ENCODE peak calls at places on chromosomes 13 and 19, in six cellular contexts. C is SK-N-SH, K is GM23248, I is OCI-LY7, B is PC-3, V is hepatocyte. H is an unnamed sample.

GRCh38 chr13:48662226-48662625 is 8.5 kb downstream of the CYSLTR2 start:
- DNase-seq in C (no peak), K (no peak), I (no peak), B (no peak), V (no peak), H (no peak)

GRCh38 chr19:4304509-4305252 is at the start of gene FSD1:
- DNase-seq in C (peak; percentile 99), K (peak; percentile 81), I (peak; percentile 77), B (peak; percentile 56), V (peak; percentile 71), H (peak; percentile 92)

GRCh38 chr19:45471116-45471865 is 3.5 kb downstream of the FOSB start:
- DNase-seq in C (no peak), K (peak; percentile 31), I (no peak), B (no peak), V (peak; percentile 14), H (no peak)

GRCh38 chr19:6676288-6676687 is 6.3 kb upstream of the TNFSF14 start:
- DNase-seq in C (no peak), K (no peak), I (no peak), B (no peak), V (no peak), H (no peak)

GRCh38 chr13:27374650-27375049 is 49.8 kb upstream of the GTF3A start:
- DNase-seq in C (peak; percentile 75), K (peak; percentile 96), I (peak; percentile 68), B (peak; percentile 89), V (peak; percentile 91), H (peak; percentile 81)

GRCh38 chr13:102197193-102197592 is 204.7 kb downstream of the FGF14 start:
- DNase-seq in C (no peak), K (peak; percentile 14), I (no peak), B (peak; percentile 28), V (no peak), H (peak; percentile 28)

GRCh38 chr13:100510208-100510997 is 78.2 kb downstream of the GGACT start:
- DNase-seq in C (peak; percentile 77), K (no peak), I (no peak), B (no peak), V (no peak), H (peak; percentile 50)

GRCh38 chr19:17497149-17497798 is 14.2 kb upstream of the PGLS start:
- DNase-seq in C (peak; percentile 12), K (no peak), I (no peak), B (no peak), V (no peak), H (no peak)

GRCh38 chr13:100240109-100240779 is 151.4 kb downstream of the PCCA start:
- DNase-seq in C (no peak), K (no peak), I (no peak), B (peak; percentile 5), V (no peak), H (peak; percentile 18)

GRCh38 chr13:89097994-89098393 is 1426.8 kb downstream of the SLITRK5 start:
- DNase-seq in C (no peak), K (no peak), I (no peak), B (no peak), V (no peak), H (no peak)

GRCh38 chr19:4229179-4229931 is at the start of gene EBI3:
- DNase-seq in C (no peak), K (peak; percentile 45), I (no peak), B (no peak), V (peak; percentile 74), H (no peak)

GRCh38 chr19:55270172-55270942 is 9.6 kb downstream of the HSPBP1 start:
- DNase-seq in C (no peak), K (no peak), I (no peak), B (no peak), V (no peak), H (no peak)

GRCh38 chr13:19089315-19089714 is 92.3 kb downstream of the TUBA3C start:
- DNase-seq in C (peak; percentile 39), K (no peak), I (no peak), B (peak; percentile 4), V (no peak), H (no peak)

GRCh38 chr19:48342841-48343540 is 17.6 kb downstream of the EMP3 start:
- DNase-seq in C (no peak), K (peak; percentile 74), I (no peak), B (peak; percentile 45), V (no peak), H (no peak)

GRCh38 chr19:18239303-18239702 is 13.1 kb upstream of the PDE4C start:
- DNase-seq in C (no peak), K (peak; percentile 56), I (no peak), B (no peak), V (no peak), H (peak; percentile 46)

GRCh38 chr19:18274776-18275356 is 614 bp upstream of the IQCN start:
- DNase-seq in C (no peak), K (peak; percentile 96), I (no peak), B (peak; percentile 89), V (peak; percentile 90), H (no peak)

GRCh38 chr13:89695343-89696257 is 1651.9 kb upstream of the MIR17HG start:
- DNase-seq in C (peak; percentile 42), K (peak; percentile 41), I (peak; percentile 39), B (peak; percentile 75), V (peak; percentile 65), H (peak; percentile 60)

GRCh38 chr19:2782357-2782935 is 627 bp downstream of the SGTA start:
- DNase-seq in C (no peak), K (peak; percentile 45), I (no peak), B (no peak), V (no peak), H (no peak)

GRCh38 chr19:54390942-54391577 is 24.2 kb upstream of the TTYH1 start:
- DNase-seq in C (peak; percentile 68), K (peak; percentile 76), I (peak; percentile 82), B (peak; percentile 69), V (peak; percentile 84), H (peak; percentile 93)

GRCh38 chr13:53007872-53008271 is 20.7 kb upstream of the OLFM4 start:
- DNase-seq in C (peak; percentile 53), K (no peak), I (no peak), B (no peak), V (no peak), H (no peak)

GRCh38 chr19:18231775-18232174 is 5.5 kb upstream of the PDE4C start:
- DNase-seq in C (no peak), K (no peak), I (peak; percentile 84), B (no peak), V (no peak), H (no peak)

GRCh38 chr13:106513025-106513424 is 22.4 kb downstream of the EFNB2 start:
- DNase-seq in C (no peak), K (peak; percentile 9), I (no peak), B (peak; percentile 62), V (no peak), H (no peak)

GRCh38 chr13:82678052-82678451 is 1204.2 kb downstream of the SLITRK1 start:
- DNase-seq in C (no peak), K (no peak), I (no peak), B (no peak), V (no peak), H (no peak)

GRCh38 chr13:112250788-112251445 is 125.2 kb upstream of the SPACA7 start:
- DNase-seq in C (no peak), K (no peak), I (no peak), B (no peak), V (no peak), H (no peak)

GRCh38 chr19:54114340-54114826 is 1.1 kb downstream of the TFPT start:
- DNase-seq in C (peak; percentile 52), K (peak; percentile 75), I (peak; percentile 62), B (peak; percentile 64), V (peak; percentile 45), H (peak; percentile 29)

DNA sequence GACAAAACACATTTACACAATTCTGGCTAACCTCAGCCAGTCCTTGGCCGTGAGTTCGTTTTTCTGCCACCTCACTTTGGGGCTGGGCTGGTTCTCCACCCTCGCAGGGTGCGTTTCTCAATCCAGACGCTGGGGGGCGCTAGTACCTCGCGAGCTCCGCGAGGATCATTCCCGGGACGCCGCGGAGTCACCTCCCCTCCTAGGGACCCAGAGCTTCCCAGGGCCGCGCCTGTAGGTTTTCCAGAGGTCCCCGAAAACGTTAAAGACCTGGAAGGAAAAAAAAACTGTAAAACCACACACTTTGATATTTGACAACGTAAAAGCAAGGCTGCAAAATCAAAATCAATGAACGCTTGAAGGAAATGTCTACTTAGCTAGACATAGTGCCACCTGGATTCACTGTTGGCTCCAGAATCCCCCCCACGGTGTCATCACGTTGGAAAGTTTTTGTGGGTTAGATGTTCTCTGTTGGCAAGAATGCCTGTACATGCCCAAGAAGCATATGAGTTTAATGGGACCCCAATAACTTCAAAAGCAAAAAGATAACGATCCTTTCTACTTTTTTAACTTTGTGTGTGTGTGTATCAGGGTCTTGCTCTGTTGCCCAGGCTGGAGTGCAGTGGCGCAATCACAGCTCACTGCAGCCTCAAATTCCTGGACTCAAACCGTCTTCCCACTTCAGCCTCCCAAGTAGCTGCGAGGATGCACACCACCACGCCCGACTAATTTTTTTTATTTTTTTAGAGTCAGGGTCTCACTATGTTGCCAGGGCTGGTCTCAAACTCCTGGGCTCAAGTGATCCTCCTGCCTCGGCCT is 34.5 kb upstream of the TPM4 start:
- DNase-seq in C (peak; percentile 90), K (peak; percentile 86), I (peak; percentile 68), B (peak; percentile 87), V (peak; percentile 85), H (peak; percentile 86)
- H3K4me2 ChIP-seq in C (peak overlapping the region; percentile 61), K (peak overlapping the region; percentile 78), I (peak overlapping the region; percentile 16), B (peak overlapping the region; percentile 68), V (peak overlapping the region; percentile 71), H (peak overlapping the region; percentile 56)

DNA sequence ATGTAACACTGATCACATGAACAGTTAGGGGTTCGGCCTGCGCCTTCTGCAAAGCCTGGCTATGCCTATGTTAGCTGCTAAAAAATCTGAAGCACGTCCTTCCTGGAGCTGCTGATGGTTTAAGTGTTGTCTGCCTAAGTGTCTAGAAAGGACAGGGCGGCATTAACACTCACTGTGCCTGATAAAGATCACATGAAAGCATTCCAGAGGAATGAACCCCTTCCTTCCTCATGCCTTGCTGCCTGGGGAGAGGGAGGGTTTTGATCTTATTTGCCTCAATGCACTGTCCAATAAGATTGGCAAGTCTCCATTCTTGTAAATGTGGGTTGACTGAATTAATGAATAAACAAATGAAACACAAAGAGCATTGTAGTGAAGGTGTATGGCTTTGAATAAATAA is 5.2 kb downstream of the DOCK9 start:
- DNase-seq in C (no peak), K (peak; percentile 57), I (no peak), B (peak; percentile 78), V (no peak), H (peak; percentile 41)
- H3K4me1 ChIP-seq in C (peaks cover 38% of the 10 kb centered on the region), K (peaks cover 31% of the 10 kb centered on the region), I (peaks cover 23% of the 10 kb centered on the region), B (peaks cover 28% of the 10 kb centered on the region), V (peaks cover 17% of the 10 kb centered on the region), H (peaks cover 33% of the 10 kb centered on the region)

GRCh38 chr13:46492946-46493345 is 60.0 kb upstream of the LRCH1 start:
- DNase-seq in C (peak; percentile 46), K (peak; percentile 65), I (peak; percentile 63), B (peak; percentile 66), V (peak; percentile 70), H (peak; percentile 63)
- TF ChIP-seq EZH2phosphoT487 in C (no peak), K (no peak), I (no peak), B (no peak), V (no peak), H (no peak)

GRCh38 chr19:15902254-15902653 is 4.4 kb upstream of the CYP4F2 start:
- DNase-seq in C (no peak), K (no peak), I (no peak), B (no peak), V (no peak), H (no peak)

GRCh38 chr19:15897738-15898276 is at the start of gene CYP4F2:
- DNase-seq in C (peak; percentile 24), K (no peak), I (no peak), B (no peak), V (no peak), H (no peak)

GRCh38 chr19:15897026-15897737 is 692 bp downstream of the CYP4F2 start:
- DNase-seq in C (no peak), K (no peak), I (no peak), B (no peak), V (no peak), H (no peak)

GRCh38 chr19:15905026-15905425 is 7.2 kb upstream of the CYP4F2 start:
- DNase-seq in C (no peak), K (no peak), I (no peak), B (no peak), V (no peak), H (no peak)

GRCh38 chr19:15900504-15900903 is 2.6 kb upstream of the CYP4F2 start:
- DNase-seq in C (no peak), K (no peak), I (no peak), B (no peak), V (no peak), H (no peak)
- H3K4me2 ChIP-seq in C (no peak overlapping the region), K (no peak overlapping the region), I (no peak overlapping the region), B (no peak overlapping the region), V (no peak overlapping the region), H (no peak overlapping the region)

H was measured in neural progenitor cell.